ENCODE peak calls at places on chromosomes 5 and 9, in seven cellular contexts. K is aorta, E is right atrium auricular region, A is trophoblast cell, M is left ventricle myocardium inferior, J is left colon, T is BE2C. B is an unnamed sample.

GRCh38 chr9:32665101-32665500 is 29.6 kb upstream of the TAF1L start:
- DNase-seq in K (no peak), E (no peak), A (no peak), M (no peak), J (no peak), T (no peak), B (no peak)

GRCh38 chr5:130289132-130290088 is 385.1 kb downstream of the CHSY3 start:
- DNase-seq in K (no peak), E (no peak), A (peak), M (no peak), J (no peak), T (no peak), B (no peak)

GRCh38 chr5:36442796-36443195 is 141.1 kb upstream of the RANBP3L start:
- DNase-seq in K (no peak), E (no peak), A (no peak), M (no peak), J (no peak), T (no peak), B (no peak)

GRCh38 chr9:22009563-22009867 is 410 bp upstream of the CDKN2B start:
- DNase-seq in K (no peak), E (no peak), A (no peak), M (no peak), J (no peak), T (no peak), B (no peak)

GRCh38 chr5:159106569-159107282 is 7.0 kb upstream of the EBF1 start:
- DNase-seq in K (peak), E (peak), A (peak), M (peak), J (peak), T (peak), B (peak)

GRCh38 chr5:91109634-91110033 is 273.5 kb downstream of the ARRDC3 start:
- DNase-seq in K (no peak), E (no peak), A (no peak), M (no peak), J (no peak), T (no peak), B (no peak)

GRCh38 chr9:136482046-136482792 is 621 bp downstream of the SEC16A start:
- DNase-seq in K (no peak), E (no peak), A (peak), M (no peak), J (peak), T (no peak), B (no peak)

GRCh38 chr9:93686127-93686879 is 109.9 kb downstream of the PHF2 start:
- DNase-seq in K (peak), E (no peak), A (no peak), M (no peak), J (no peak), T (no peak), B (no peak)

GRCh38 chr9:35689601-35690446 is at the start of gene TPM2:
- DNase-seq in K (peak), E (peak), A (peak), M (peak), J (peak), T (no peak), B (no peak)

GRCh38 chr5:14174235-14174636 is 31.1 kb downstream of the TRIO start:
- DNase-seq in K (no peak), E (no peak), A (peak), M (no peak), J (no peak), T (no peak), B (peak)

GRCh38 chr9:121727295-121728028 is 76.0 kb downstream of the DAB2IP start:
- DNase-seq in K (no peak), E (no peak), A (peak), M (no peak), J (no peak), T (no peak), B (no peak)

GRCh38 chr9:124355032-124355940 is 60.0 kb downstream of the PSMB7 start:
- DNase-seq in K (no peak), E (no peak), A (no peak), M (no peak), J (no peak), T (no peak), B (no peak)

GRCh38 chr5:155092318-155092717 is 78.8 kb downstream of the KIF4B start:
- DNase-seq in K (no peak), E (no peak), A (peak), M (no peak), J (no peak), T (no peak), B (no peak)

GRCh38 chr5:77426670-77427069 is 65.4 kb downstream of the WDR41 start:
- DNase-seq in K (no peak), E (no peak), A (no peak), M (no peak), J (no peak), T (no peak), B (peak)

GRCh38 chr9:110156902-110157301 is 51.1 kb downstream of the C9orf152 start:
- DNase-seq in K (no peak), E (no peak), A (no peak), M (no peak), J (no peak), T (no peak), B (no peak)